ENCODE peak calls at places on chromosomes 6 and 20, in seven cellular contexts. V is left cardiac atrium; B is heart left ventricle; E is amygdala; J is ELF-1; D is activated T-cell treated with anti-CD3 and anti-CD28 coated beads, Interleukin-2, amount 50 U/mL, for 72 hours; T is MG63. C is an unnamed sample.

GRCh38 chr20:52936368-52936986 is 35.7 kb upstream of the TSHZ2 start:
- DNase-seq in V (no peak), B (no peak), E (no peak), J (no peak), D (no peak), T (no peak), C (no peak)

GRCh38 chr20:59645316-59645715 is 41.0 kb downstream of the PHACTR3 start:
- DNase-seq in V (no peak), B (no peak), E (peak; percentile 76), J (no peak), D (no peak), T (no peak), C (no peak)

GRCh38 chr6:151389640-151390275 is 1.6 kb downstream of the ZBTB2 start:
- DNase-seq in V (peak; percentile 68), B (peak; percentile 80), E (peak; percentile 47), J (peak; percentile 88), D (no peak), T (peak; percentile 59), C (peak; percentile 24)

GRCh38 chr6:55445648-55446204 is 118.5 kb downstream of the GFRAL start:
- DNase-seq in V (no peak), B (no peak), E (no peak), J (peak; percentile 6), D (peak; percentile 0), T (no peak), C (no peak)

GRCh38 chr20:35317416-35317815 is 25.2 kb upstream of the FAM83C start:
- DNase-seq in V (no peak), B (no peak), E (no peak), J (no peak), D (no peak), T (no peak), C (no peak)

GRCh38 chr6:35049885-35050284 is 91.3 kb downstream of the TCP11 start:
- DNase-seq in V (no peak), B (peak; percentile 72), E (peak; percentile 67), J (no peak), D (no peak), T (no peak), C (no peak)

GRCh38 chr6:132715204-132715603 is 1.3 kb upstream of the VNN1 start:
- DNase-seq in V (peak; percentile 42), B (no peak), E (peak; percentile 69), J (peak; percentile 59), D (no peak), T (peak; percentile 67), C (no peak)

GRCh38 chr6:145756170-145756662 is 20.9 kb upstream of the EPM2A start:
- DNase-seq in V (peak; percentile 41), B (no peak), E (no peak), J (no peak), D (no peak), T (peak; percentile 67), C (no peak)

C was measured in thoracic aorta.